ENCODE peak calls at places on chromosome X, in six cellular contexts. One of them, this sample, is unnamed.

GRCh38 chrX:26649534-26649933 is 433.6 kb downstream of the MAGEB5 start:
- ATAC-seq in Right ventricle myocardium superior: no peak
- ATAC-seq in sciatic nerve: no peak
- ATAC-seq in effector memory CD8-positive, alpha-beta T cell: no peak
- ATAC-seq in pancreas: no peak
- ATAC-seq in activated naive CD4-positive, alpha-beta T cell treated with anti-CD3 and anti-CD28 coated beads, Interleukin-2, amount 50 U/mL, for 72 hours: no peak
- ATAC-seq in this sample: no peak

GRCh38 chrX:106734827-106735226 is 8.3 kb downstream of the RNF128 start:
- ATAC-seq in Right ventricle myocardium superior: no peak
- ATAC-seq in sciatic nerve: no peak
- ATAC-seq in effector memory CD8-positive, alpha-beta T cell: no peak
- ATAC-seq in pancreas: no peak
- ATAC-seq in activated naive CD4-positive, alpha-beta T cell treated with anti-CD3 and anti-CD28 coated beads, Interleukin-2, amount 50 U/mL, for 72 hours: no peak
- ATAC-seq in this sample: no peak

GRCh38 chrX:23554304-23554703 is 113.0 kb upstream of the PRDX4 start:
- ATAC-seq in Right ventricle myocardium superior: no peak
- ATAC-seq in sciatic nerve: no peak
- ATAC-seq in effector memory CD8-positive, alpha-beta T cell: no peak
- ATAC-seq in pancreas: peak
- ATAC-seq in activated naive CD4-positive, alpha-beta T cell treated with anti-CD3 and anti-CD28 coated beads, Interleukin-2, amount 50 U/mL, for 72 hours: no peak
- ATAC-seq in this sample: peak

GRCh38 chrX:119775517-119776238 is 15.8 kb downstream of the RPL39 start:
- ATAC-seq in Right ventricle myocardium superior: peak
- ATAC-seq in sciatic nerve: no peak
- ATAC-seq in effector memory CD8-positive, alpha-beta T cell: no peak
- ATAC-seq in pancreas: peak
- ATAC-seq in activated naive CD4-positive, alpha-beta T cell treated with anti-CD3 and anti-CD28 coated beads, Interleukin-2, amount 50 U/mL, for 72 hours: no peak
- ATAC-seq in this sample: no peak

GRCh38 chrX:40008841-40009461 is 88.8 kb downstream of the BCOR start:
- ATAC-seq in Right ventricle myocardium superior: peak
- ATAC-seq in sciatic nerve: no peak
- ATAC-seq in effector memory CD8-positive, alpha-beta T cell: no peak
- ATAC-seq in pancreas: no peak
- ATAC-seq in activated naive CD4-positive, alpha-beta T cell treated with anti-CD3 and anti-CD28 coated beads, Interleukin-2, amount 50 U/mL, for 72 hours: peak
- ATAC-seq in this sample: no peak

GRCh38 chrX:108439434-108439883 is at the start of gene COL4A5:
- ATAC-seq in Right ventricle myocardium superior: peak
- ATAC-seq in sciatic nerve: peak
- ATAC-seq in effector memory CD8-positive, alpha-beta T cell: no peak
- ATAC-seq in pancreas: peak
- ATAC-seq in activated naive CD4-positive, alpha-beta T cell treated with anti-CD3 and anti-CD28 coated beads, Interleukin-2, amount 50 U/mL, for 72 hours: no peak
- ATAC-seq in this sample: peak

GRCh38 chrX:110341189-110342035 is 17.2 kb upstream of the RTL9 start:
- ATAC-seq in Right ventricle myocardium superior: no peak
- ATAC-seq in sciatic nerve: peak
- ATAC-seq in effector memory CD8-positive, alpha-beta T cell: no peak
- ATAC-seq in pancreas: no peak
- ATAC-seq in activated naive CD4-positive, alpha-beta T cell treated with anti-CD3 and anti-CD28 coated beads, Interleukin-2, amount 50 U/mL, for 72 hours: peak
- ATAC-seq in this sample: no peak

GRCh38 chrX:100635989-100636320 is 651 bp downstream of the TSPAN6 start:
- ATAC-seq in Right ventricle myocardium superior: peak
- ATAC-seq in sciatic nerve: no peak
- ATAC-seq in effector memory CD8-positive, alpha-beta T cell: no peak
- ATAC-seq in pancreas: peak
- ATAC-seq in activated naive CD4-positive, alpha-beta T cell treated with anti-CD3 and anti-CD28 coated beads, Interleukin-2, amount 50 U/mL, for 72 hours: no peak
- ATAC-seq in this sample: peak

GRCh38 chrX:153954618-153955450 is 10.4 kb upstream of the RENBP start:
- ATAC-seq in Right ventricle myocardium superior: no peak
- ATAC-seq in sciatic nerve: no peak
- ATAC-seq in effector memory CD8-positive, alpha-beta T cell: no peak
- ATAC-seq in pancreas: no peak
- ATAC-seq in activated naive CD4-positive, alpha-beta T cell treated with anti-CD3 and anti-CD28 coated beads, Interleukin-2, amount 50 U/mL, for 72 hours: no peak
- ATAC-seq in this sample: no peak

GRCh38 chrX:24147165-24147564 is 2.4 kb upstream of the ZFX start:
- ATAC-seq in Right ventricle myocardium superior: no peak
- ATAC-seq in sciatic nerve: no peak
- ATAC-seq in effector memory CD8-positive, alpha-beta T cell: no peak
- ATAC-seq in pancreas: no peak
- ATAC-seq in activated naive CD4-positive, alpha-beta T cell treated with anti-CD3 and anti-CD28 coated beads, Interleukin-2, amount 50 U/mL, for 72 hours: no peak
- ATAC-seq in this sample: no peak

GRCh38 chrX:150729956-150730355 is 36.8 kb downstream of the MTMR1 start:
- ATAC-seq in Right ventricle myocardium superior: no peak
- ATAC-seq in sciatic nerve: no peak
- ATAC-seq in effector memory CD8-positive, alpha-beta T cell: no peak
- ATAC-seq in pancreas: no peak
- ATAC-seq in activated naive CD4-positive, alpha-beta T cell treated with anti-CD3 and anti-CD28 coated beads, Interleukin-2, amount 50 U/mL, for 72 hours: no peak
- ATAC-seq in this sample: no peak